ENCODE peak calls at places on chromosomes 16 and 17, in nine cellular contexts. X is HL-60, M is HCT116, L is heart right ventricle, J is esophagus muscularis mucosa, I is AG10803, N is body of pancreas, T is psoas muscle, S is cardiac fibroblast. Q is an unnamed sample.

GRCh38 chr16:49876716-49877129 is 20.8 kb upstream of the ZNF423 start:
- DNase-seq in X (no peak), M (no peak), L (peak; percentile 58), J (no peak), I (no peak), N (peak; percentile 86), T (peak; percentile 84), S (peak; percentile 47), Q (no peak)

GRCh38 chr16:72073831-72074230 is 10.8 kb downstream of the HPR start:
- DNase-seq in X (no peak), M (no peak), L (peak; percentile 70), J (no peak), I (no peak), N (peak; percentile 11), T (peak; percentile 59), S (no peak), Q (no peak)

GRCh38 chr17:39604911-39605491 is 2.7 kb downstream of the NEUROD2 start:
- DNase-seq in X (no peak), M (no peak), L (no peak), J (no peak), I (no peak), N (no peak), T (no peak), S (no peak), Q (no peak)

GRCh38 chr16:58331024-58331707 is 36.3 kb upstream of the PRSS54 start:
- DNase-seq in X (no peak), M (no peak), L (no peak), J (no peak), I (no peak), N (peak; percentile 9), T (no peak), S (no peak), Q (no peak)

GRCh38 chr17:77445030-77445907 is 304.5 kb downstream of the SEC14L1 start:
- DNase-seq in X (peak; percentile 96), M (no peak), L (no peak), J (no peak), I (peak; percentile 96), N (no peak), T (peak; percentile 76), S (no peak), Q (no peak)

GRCh38 chr16:86789621-86790051 is 211.3 kb downstream of the FOXL1 start:
- DNase-seq in X (no peak), M (no peak), L (no peak), J (no peak), I (peak; percentile 53), N (no peak), T (no peak), S (peak; percentile 32), Q (no peak)

GRCh38 chr17:11990363-11990983 is 6.8 kb downstream of the ZNF18 start:
- DNase-seq in X (no peak), M (no peak), L (no peak), J (no peak), I (no peak), N (no peak), T (no peak), S (no peak), Q (no peak)

GRCh38 chr17:34499576-34499975 is 79.8 kb upstream of the TMEM132E start:
- DNase-seq in X (peak; percentile 9), M (no peak), L (no peak), J (no peak), I (peak; percentile 9), N (no peak), T (no peak), S (peak; percentile 12), Q (no peak)

GRCh38 chr16:9311303-9311954 is 220.0 kb downstream of the HAPSTR1 start:
- DNase-seq in X (no peak), M (no peak), L (no peak), J (no peak), I (no peak), N (peak; percentile 29), T (no peak), S (no peak), Q (no peak)

GRCh38 chr17:28577466-28577824 is 750 bp upstream of the ALDOC start:
- DNase-seq in X (no peak), M (no peak), L (no peak), J (no peak), I (no peak), N (no peak), T (no peak), S (no peak), Q (no peak)

GRCh38 chr17:4969551-4970231 is 2.1 kb upstream of the SPAG7 start:
- DNase-seq in X (no peak), M (no peak), L (no peak), J (no peak), I (no peak), N (no peak), T (no peak), S (no peak), Q (peak; percentile 9)

GRCh38 chr16:82979406-82980111 is 352.8 kb downstream of the CDH13 start:
- DNase-seq in X (no peak), M (no peak), L (no peak), J (no peak), I (no peak), N (no peak), T (no peak), S (no peak), Q (no peak)

GRCh38 chr16:49024016-49024415 is 257.6 kb downstream of the CBLN1 start:
- DNase-seq in X (no peak), M (no peak), L (no peak), J (peak; percentile 82), I (no peak), N (no peak), T (no peak), S (no peak), Q (no peak)

GRCh38 chr17:51259574-51260236 is at the start of gene MBTD1:
- DNase-seq in X (peak; percentile 98), M (peak; percentile 99), L (peak; percentile 97), J (peak; percentile 99), I (peak; percentile 95), N (peak; percentile 96), T (peak; percentile 97), S (peak; percentile 98), Q (peak; percentile 96)

GRCh38 chr17:47742319-47743181 is 9.5 kb downstream of the TBX21 start:
- DNase-seq in X (no peak), M (no peak), L (no peak), J (no peak), I (no peak), N (no peak), T (no peak), S (no peak), Q (no peak)
- TF ChIP-seq CTCF in X (no peak), M (peak; percentile 46), L (peak; percentile 34), J (no peak), I (peak; percentile 10), N (no peak), T (no peak), S (peak; percentile 21), Q (peak; percentile 28)

GRCh38 chr17:19672009-19672837 is 23.7 kb downstream of the ALDH3A2 start:
- DNase-seq in X (no peak), M (no peak), L (peak; percentile 68), J (no peak), I (peak; percentile 61), N (peak; percentile 55), T (peak; percentile 76), S (peak; percentile 21), Q (no peak)
- TF ChIP-seq CTCF in X (no peak), M (peak; percentile 14), L (no peak), J (no peak), I (peak; percentile 50), N (no peak), T (peak; percentile 12), S (peak; percentile 3), Q (no peak)

GRCh38 chr17:42520540-42520951 is 15.5 kb upstream of the NAGLU start:
- DNase-seq in X (no peak), M (no peak), L (no peak), J (no peak), I (no peak), N (peak; percentile 36), T (no peak), S (no peak), Q (no peak)
- TF ChIP-seq CTCF in X (no peak), M (no peak), L (peak; percentile 9), J (no peak), I (peak; percentile 30), N (no peak), T (no peak), S (peak; percentile 25), Q (peak; percentile 47)

GRCh38 chr16:66604376-66605176 is at the start of gene CMTM3:
- DNase-seq in X (peak; percentile 65), M (peak; percentile 21), L (peak; percentile 63), J (no peak), I (peak; percentile 49), N (peak; percentile 60), T (peak; percentile 82), S (peak; percentile 68), Q (peak; percentile 40)
- TF ChIP-seq CTCF in X (no peak), M (peak; percentile 44), L (peak; percentile 80), J (peak; percentile 70), I (peak; percentile 52), N (peak; percentile 63), T (peak; percentile 70), S (peak; percentile 61), Q (peak; percentile 77)

GRCh38 chr17:75981019-75981615 is 2.1 kb downstream of the TEN1 start:
- DNase-seq in X (no peak), M (no peak), L (no peak), J (no peak), I (peak; percentile 52), N (no peak), T (no peak), S (no peak), Q (no peak)

GRCh38 chr17:75976175-75976848 is 2.7 kb downstream of the ACOX1 start:
- DNase-seq in X (no peak), M (no peak), L (no peak), J (no peak), I (peak; percentile 40), N (no peak), T (no peak), S (no peak), Q (no peak)

GRCh38 chr17:75979705-75980187 is 706 bp downstream of the TEN1 start:
- DNase-seq in X (no peak), M (no peak), L (no peak), J (no peak), I (peak; percentile 83), N (no peak), T (no peak), S (peak; percentile 82), Q (no peak)

GRCh38 chr17:75980188-75981018 is 1.4 kb downstream of the TEN1 start:
- DNase-seq in X (no peak), M (no peak), L (no peak), J (no peak), I (peak; percentile 24), N (peak; percentile 46), T (no peak), S (peak; percentile 20), Q (no peak)

GRCh38 chr17:75978938-75979704 is at the start of the genes ACOX1 and TEN1:
- DNase-seq in X (peak; percentile 99), M (peak; percentile 97), L (peak; percentile 99), J (peak; percentile 99), I (peak; percentile 97), N (peak; percentile 98), T (peak; percentile 99), S (peak; percentile 97), Q (peak; percentile 98)
- TF ChIP-seq CTCF in X (no peak), M (no peak), L (peak; percentile 37), J (peak; percentile 7), I (peak; percentile 29), N (peak; percentile 35), T (no peak), S (peak; percentile 2), Q (no peak)